ENCODE peak calls at places on chromosomes 2 and 18, in five cellular contexts. M, A, L, F and W are unnamed samples.

GRCh38 chr18:59516356-59517155 is 157.5 kb upstream of the LMAN1 start:
- DNase-seq in M (peak; percentile 16), A (peak; percentile 92), L (peak; percentile 76), F (peak; percentile 17), W (no peak)

GRCh38 chr18:68152770-68153169 is 562.1 kb downstream of the TMX3 start:
- DNase-seq in M (no peak), A (no peak), L (no peak), F (no peak), W (peak; percentile 25)

GRCh38 chr2:227881866-227882517 is 10.6 kb downstream of the DAW1 start:
- DNase-seq in M (no peak), A (no peak), L (peak; percentile 44), F (no peak), W (no peak)

GRCh38 chr2:120204022-120204405 is 19.2 kb downstream of the TMEM185B start:
- DNase-seq in M (no peak), A (no peak), L (no peak), F (no peak), W (no peak)

GRCh38 chr18:48547456-48548403 is 8.9 kb downstream of the CTIF start:
- DNase-seq in M (no peak), A (peak; percentile 65), L (peak; percentile 88), F (no peak), W (peak; percentile 57)

GRCh38 chr18:44682181-44682870 is 1.6 kb downstream of the SETBP1 start:
- DNase-seq in M (peak; percentile 62), A (no peak), L (peak; percentile 46), F (no peak), W (peak; percentile 20)

GRCh38 chr2:60505240-60505639 is 48.2 kb downstream of the BCL11A start:
- DNase-seq in M (no peak), A (no peak), L (no peak), F (no peak), W (no peak)

GRCh38 chr2:55164534-55165104 is 67.5 kb downstream of the CLHC1 start:
- DNase-seq in M (no peak), A (no peak), L (no peak), F (no peak), W (no peak)

GRCh38 chr18:43869451-43870008 is 592.2 kb upstream of the SYT4 start:
- DNase-seq in M (no peak), A (no peak), L (peak; percentile 86), F (no peak), W (no peak)

GRCh38 chr2:125085904-125086303 is 1060.8 kb downstream of the CNTNAP5 start:
- DNase-seq in M (no peak), A (no peak), L (no peak), F (no peak), W (no peak)

GRCh38 chr2:153386481-153386891 is 92.1 kb downstream of the RPRM start:
- DNase-seq in M (no peak), A (no peak), L (no peak), F (no peak), W (no peak)

GRCh38 chr2:128607981-128608506 is 289.4 kb upstream of the HS6ST1 start:
- DNase-seq in M (no peak), A (no peak), L (no peak), F (no peak), W (no peak)

GRCh38 chr2:240235811-240236210 is 95.4 kb upstream of the OTOS start:
- DNase-seq in M (no peak), A (peak; percentile 43), L (no peak), F (peak; percentile 8), W (no peak)

GRCh38 chr2:102677219-102678215 is 58.2 kb downstream of the SLC9A2 start:
- DNase-seq in M (no peak), A (no peak), L (peak; percentile 2), F (no peak), W (no peak)

GRCh38 chr2:115678129-115678528 is 1235.7 kb downstream of the DPP10 start:
- DNase-seq in M (no peak), A (no peak), L (no peak), F (no peak), W (no peak)

GRCh38 chr2:42806786-42807185 is 14.4 kb upstream of the HAAO start:
- DNase-seq in M (no peak), A (no peak), L (no peak), F (no peak), W (no peak)

GRCh38 chr2:81650048-81650971 is 1345.8 kb upstream of the LRRTM1 start:
- DNase-seq in M (no peak), A (no peak), L (no peak), F (no peak), W (no peak)

GRCh38 chr2:204892506-204893255 is 347.4 kb downstream of the PARD3B start:
- DNase-seq in M (no peak), A (no peak), L (peak; percentile 64), F (no peak), W (no peak)

GRCh38 chr2:9168851-9169250 is 37.8 kb upstream of the ASAP2 start:
- DNase-seq in M (no peak), A (no peak), L (no peak), F (no peak), W (no peak)

GRCh38 chr18:30376515-30376914 is 666.0 kb downstream of the DSC3 start:
- DNase-seq in M (no peak), A (no peak), L (no peak), F (no peak), W (peak; percentile 61)

GRCh38 chr18:50722311-50722710 is 97.5 kb downstream of the MRO start:
- DNase-seq in M (no peak), A (no peak), L (no peak), F (no peak), W (no peak)

GRCh38 chr18:48662021-48662661 is 123.3 kb downstream of the CTIF start:
- DNase-seq in M (no peak), A (peak; percentile 62), L (peak; percentile 81), F (no peak), W (no peak)

GRCh38 chr18:36572135-36572856 is 256.5 kb downstream of the TPGS2 start:
- DNase-seq in M (peak; percentile 28), A (peak; percentile 87), L (peak; percentile 87), F (peak; percentile 57), W (peak; percentile 54)

GRCh38 chr18:9848170-9848854 is 37.5 kb upstream of the TXNDC2 start:
- DNase-seq in M (no peak), A (no peak), L (no peak), F (no peak), W (no peak)

GRCh38 chr2:42659601-42660000 is 91.2 kb downstream of the MTA3 start:
- DNase-seq in M (no peak), A (no peak), L (peak; percentile 17), F (no peak), W (peak; percentile 62)

DNA sequence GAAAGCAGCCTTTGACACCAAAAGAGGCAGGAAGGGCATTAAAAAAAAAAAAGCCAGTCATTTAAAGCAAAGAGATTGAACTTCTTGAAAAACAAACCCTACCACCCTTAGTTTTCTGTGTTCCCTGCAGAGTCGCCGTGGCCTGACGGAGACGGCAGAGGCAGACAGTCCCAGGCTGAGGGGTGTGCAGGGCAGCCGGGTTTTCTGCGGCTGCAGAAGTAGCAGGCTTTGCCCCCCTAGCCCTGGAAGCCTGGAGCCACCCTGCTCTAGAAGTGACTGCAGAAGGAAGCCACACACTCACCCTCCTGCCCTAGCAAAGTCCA is 2.8 kb downstream of the INPP5D start:
- DNase-seq in M (no peak), A (no peak), L (no peak), F (no peak), W (no peak)
- H3K4me3 ChIP-seq in M (no peak overlapping the region), A (no peak overlapping the region), L (no peak overlapping the region), F (no peak overlapping the region), W (no peak overlapping the region)

GRCh38 chr2:197497301-197497700 is 2.3 kb downstream of the HSPD1 start:
- DNase-seq in M (no peak), A (no peak), L (no peak), F (no peak), W (no peak)
- H3K4me3 ChIP-seq in M (no peak overlapping the region), A (no peak overlapping the region), L (peak overlapping the region; percentile 100), F (no peak overlapping the region), W (peak overlapping the region; percentile 85)

GRCh38 chr2:138518860-138519259 is 17.3 kb downstream of the SPOPL start:
- DNase-seq in M (no peak), A (no peak), L (no peak), F (no peak), W (no peak)

GRCh38 chr2:138521821-138522220 is 20.3 kb downstream of the SPOPL start:
- DNase-seq in M (no peak), A (no peak), L (no peak), F (no peak), W (no peak)

GRCh38 chr2:138522556-138522955 is 21.0 kb downstream of the SPOPL start:
- DNase-seq in M (no peak), A (no peak), L (no peak), F (no peak), W (no peak)
- H3K4me3 ChIP-seq in M (no peak overlapping the region), A (no peak overlapping the region), L (no peak overlapping the region), F (no peak overlapping the region), W (no peak overlapping the region)

GRCh38 chr18:12254820-12255511 is 805 bp downstream of the CIDEA start:
- DNase-seq in M (no peak), A (no peak), L (no peak), F (no peak), W (no peak)
- H3K4me3 ChIP-seq in M (no peak overlapping the region), A (no peak overlapping the region), L (no peak overlapping the region), F (no peak overlapping the region), W (no peak overlapping the region)